ENCODE peak calls at places on chromosomes 13 and 19, in nine cellular contexts. One of them, this sample, is unnamed.

GRCh38 chr19:10206226-10206873 is 11.6 kb upstream of the DNMT1 start:
- DNase-seq in colonic mucosa: no peak
- DNase-seq in IMR-90: peak; percentile 66
- DNase-seq in neural progenitor cell: no peak
- DNase-seq in adrenal gland: peak; percentile 86
- DNase-seq in OCI-LY7: no peak
- DNase-seq in GM23338: no peak
- DNase-seq in lower lobe of right lung: peak; percentile 72
- DNase-seq in CD8-positive, alpha-beta memory T cell: no peak
- DNase-seq in this sample: no peak

GRCh38 chr19:33554821-33555220 is 33.2 kb upstream of the PEPD start:
- DNase-seq in colonic mucosa: no peak
- DNase-seq in IMR-90: no peak
- DNase-seq in neural progenitor cell: no peak
- DNase-seq in adrenal gland: no peak
- DNase-seq in OCI-LY7: no peak
- DNase-seq in GM23338: no peak
- DNase-seq in lower lobe of right lung: no peak
- DNase-seq in CD8-positive, alpha-beta memory T cell: no peak
- DNase-seq in this sample: no peak

GRCh38 chr13:25980255-25980654 is 71.6 kb downstream of the SHISA2 start:
- DNase-seq in colonic mucosa: no peak
- DNase-seq in IMR-90: peak; percentile 3
- DNase-seq in neural progenitor cell: peak; percentile 79
- DNase-seq in adrenal gland: no peak
- DNase-seq in OCI-LY7: peak; percentile 17
- DNase-seq in GM23338: peak; percentile 92
- DNase-seq in lower lobe of right lung: no peak
- DNase-seq in CD8-positive, alpha-beta memory T cell: no peak
- DNase-seq in this sample: no peak

GRCh38 chr13:112248406-112248760 is 127.8 kb upstream of the SPACA7 start:
- DNase-seq in colonic mucosa: peak; percentile 7
- DNase-seq in IMR-90: no peak
- DNase-seq in neural progenitor cell: no peak
- DNase-seq in adrenal gland: no peak
- DNase-seq in OCI-LY7: no peak
- DNase-seq in GM23338: no peak
- DNase-seq in lower lobe of right lung: no peak
- DNase-seq in CD8-positive, alpha-beta memory T cell: no peak
- DNase-seq in this sample: no peak

GRCh38 chr19:16378291-16378889 is 53.8 kb downstream of the KLF2 start:
- DNase-seq in colonic mucosa: no peak
- DNase-seq in IMR-90: no peak
- DNase-seq in neural progenitor cell: no peak
- DNase-seq in adrenal gland: no peak
- DNase-seq in OCI-LY7: no peak
- DNase-seq in GM23338: no peak
- DNase-seq in lower lobe of right lung: no peak
- DNase-seq in CD8-positive, alpha-beta memory T cell: no peak
- DNase-seq in this sample: no peak

GRCh38 chr19:44603201-44603945 is 10.0 kb upstream of the IGSF23 start:
- DNase-seq in colonic mucosa: no peak
- DNase-seq in IMR-90: peak; percentile 99
- DNase-seq in neural progenitor cell: no peak
- DNase-seq in adrenal gland: no peak
- DNase-seq in OCI-LY7: no peak
- DNase-seq in GM23338: no peak
- DNase-seq in lower lobe of right lung: no peak
- DNase-seq in CD8-positive, alpha-beta memory T cell: no peak
- DNase-seq in this sample: no peak

GRCh38 chr13:101465877-101466276 is 13.4 kb downstream of the ITGBL1 start:
- DNase-seq in colonic mucosa: no peak
- DNase-seq in IMR-90: peak; percentile 77
- DNase-seq in neural progenitor cell: no peak
- DNase-seq in adrenal gland: no peak
- DNase-seq in OCI-LY7: no peak
- DNase-seq in GM23338: no peak
- DNase-seq in lower lobe of right lung: no peak
- DNase-seq in CD8-positive, alpha-beta memory T cell: no peak
- DNase-seq in this sample: no peak

GRCh38 chr13:98478134-98479129 is 98.5 kb downstream of the STK24 start:
- DNase-seq in colonic mucosa: no peak
- DNase-seq in IMR-90: peak; percentile 36
- DNase-seq in neural progenitor cell: peak; percentile 93
- DNase-seq in adrenal gland: no peak
- DNase-seq in OCI-LY7: peak; percentile 6
- DNase-seq in GM23338: peak; percentile 74
- DNase-seq in lower lobe of right lung: no peak
- DNase-seq in CD8-positive, alpha-beta memory T cell: no peak
- DNase-seq in this sample: no peak

GRCh38 chr19:9309974-9310446 is 372 bp upstream of the ZNF699 start:
- DNase-seq in colonic mucosa: peak; percentile 95
- DNase-seq in IMR-90: peak; percentile 84
- DNase-seq in neural progenitor cell: peak; percentile 98
- DNase-seq in adrenal gland: peak; percentile 91
- DNase-seq in OCI-LY7: peak; percentile 93
- DNase-seq in GM23338: peak; percentile 99
- DNase-seq in lower lobe of right lung: peak; percentile 94
- DNase-seq in CD8-positive, alpha-beta memory T cell: peak; percentile 73
- DNase-seq in this sample: peak; percentile 69

GRCh38 chr13:100547805-100548204 is 40.8 kb downstream of the GGACT start:
- DNase-seq in colonic mucosa: no peak
- DNase-seq in IMR-90: no peak
- DNase-seq in neural progenitor cell: no peak
- DNase-seq in adrenal gland: no peak
- DNase-seq in OCI-LY7: no peak
- DNase-seq in GM23338: no peak
- DNase-seq in lower lobe of right lung: no peak
- DNase-seq in CD8-positive, alpha-beta memory T cell: no peak
- DNase-seq in this sample: no peak

GRCh38 chr13:81916471-81916870 is 1575.5 kb upstream of the SPRY2 start:
- DNase-seq in colonic mucosa: no peak
- DNase-seq in IMR-90: no peak
- DNase-seq in neural progenitor cell: no peak
- DNase-seq in adrenal gland: no peak
- DNase-seq in OCI-LY7: no peak
- DNase-seq in GM23338: no peak
- DNase-seq in lower lobe of right lung: no peak
- DNase-seq in CD8-positive, alpha-beta memory T cell: no peak
- DNase-seq in this sample: no peak

GRCh38 chr19:16062789-16063188 is 13.5 kb upstream of the TPM4 start:
- DNase-seq in colonic mucosa: peak; percentile 72
- DNase-seq in IMR-90: no peak
- DNase-seq in neural progenitor cell: peak; percentile 57
- DNase-seq in adrenal gland: peak; percentile 62
- DNase-seq in OCI-LY7: peak; percentile 68
- DNase-seq in GM23338: peak; percentile 75
- DNase-seq in lower lobe of right lung: peak; percentile 75
- DNase-seq in CD8-positive, alpha-beta memory T cell: peak; percentile 61
- DNase-seq in this sample: no peak

GRCh38 chr19:19262190-19263057 is 10.7 kb downstream of the TM6SF2 start:
- DNase-seq in colonic mucosa: no peak
- DNase-seq in IMR-90: no peak
- DNase-seq in neural progenitor cell: peak; percentile 59
- DNase-seq in adrenal gland: no peak
- DNase-seq in OCI-LY7: no peak
- DNase-seq in GM23338: peak; percentile 82
- DNase-seq in lower lobe of right lung: no peak
- DNase-seq in CD8-positive, alpha-beta memory T cell: no peak
- DNase-seq in this sample: no peak

GRCh38 chr19:49155830-49156346 is 692 bp upstream of the HRC start:
- DNase-seq in colonic mucosa: no peak
- DNase-seq in IMR-90: no peak
- DNase-seq in neural progenitor cell: peak; percentile 36
- DNase-seq in adrenal gland: no peak
- DNase-seq in OCI-LY7: no peak
- DNase-seq in GM23338: peak; percentile 37
- DNase-seq in lower lobe of right lung: no peak
- DNase-seq in CD8-positive, alpha-beta memory T cell: no peak
- DNase-seq in this sample: no peak

GRCh38 chr13:78102121-78102677 is 183.6 kb upstream of the EDNRB start:
- DNase-seq in colonic mucosa: peak; percentile 20
- DNase-seq in IMR-90: peak; percentile 52
- DNase-seq in neural progenitor cell: no peak
- DNase-seq in adrenal gland: peak; percentile 38
- DNase-seq in OCI-LY7: no peak
- DNase-seq in GM23338: no peak
- DNase-seq in lower lobe of right lung: no peak
- DNase-seq in CD8-positive, alpha-beta memory T cell: no peak
- DNase-seq in this sample: no peak

GRCh38 chr13:45473627-45474026 is 8.9 kb downstream of the COG3 start:
- DNase-seq in colonic mucosa: no peak
- DNase-seq in IMR-90: no peak
- DNase-seq in neural progenitor cell: peak; percentile 24
- DNase-seq in adrenal gland: no peak
- DNase-seq in OCI-LY7: peak; percentile 28
- DNase-seq in GM23338: peak; percentile 71
- DNase-seq in lower lobe of right lung: no peak
- DNase-seq in CD8-positive, alpha-beta memory T cell: no peak
- DNase-seq in this sample: no peak

GRCh38 chr13:39451301-39451700 is 151.7 kb downstream of the LHFPL6 start:
- DNase-seq in colonic mucosa: no peak
- DNase-seq in IMR-90: peak; percentile 16
- DNase-seq in neural progenitor cell: no peak
- DNase-seq in adrenal gland: no peak
- DNase-seq in OCI-LY7: peak; percentile 7
- DNase-seq in GM23338: no peak
- DNase-seq in lower lobe of right lung: no peak
- DNase-seq in CD8-positive, alpha-beta memory T cell: no peak
- DNase-seq in this sample: no peak

GRCh38 chr19:44718441-44719261 is 19.7 kb downstream of the CEACAM16 start:
- DNase-seq in colonic mucosa: peak; percentile 90
- DNase-seq in IMR-90: peak; percentile 56
- DNase-seq in neural progenitor cell: peak; percentile 55
- DNase-seq in adrenal gland: peak; percentile 97
- DNase-seq in OCI-LY7: no peak
- DNase-seq in GM23338: peak; percentile 95
- DNase-seq in lower lobe of right lung: peak; percentile 74
- DNase-seq in CD8-positive, alpha-beta memory T cell: no peak
- DNase-seq in this sample: no peak

GRCh38 chr19:14127929-14128509 is 8.4 kb downstream of the ASF1B start:
- DNase-seq in colonic mucosa: no peak
- DNase-seq in IMR-90: no peak
- DNase-seq in neural progenitor cell: no peak
- DNase-seq in adrenal gland: peak; percentile 79
- DNase-seq in OCI-LY7: peak; percentile 67
- DNase-seq in GM23338: no peak
- DNase-seq in lower lobe of right lung: peak; percentile 50
- DNase-seq in CD8-positive, alpha-beta memory T cell: no peak
- DNase-seq in this sample: no peak

GRCh38 chr19:35266904-35267817 is 1.6 kb upstream of the USF2 start:
- DNase-seq in colonic mucosa: peak; percentile 49
- DNase-seq in IMR-90: peak; percentile 10
- DNase-seq in neural progenitor cell: peak; percentile 49
- DNase-seq in adrenal gland: peak; percentile 68
- DNase-seq in OCI-LY7: peak; percentile 58
- DNase-seq in GM23338: peak; percentile 63
- DNase-seq in lower lobe of right lung: peak; percentile 74
- DNase-seq in CD8-positive, alpha-beta memory T cell: peak; percentile 20
- DNase-seq in this sample: no peak

GRCh38 chr19:44755219-44755618 is 6.7 kb downstream of the BCL3 start:
- DNase-seq in colonic mucosa: no peak
- DNase-seq in IMR-90: no peak
- DNase-seq in neural progenitor cell: no peak
- DNase-seq in adrenal gland: no peak
- DNase-seq in OCI-LY7: no peak
- DNase-seq in GM23338: no peak
- DNase-seq in lower lobe of right lung: no peak
- DNase-seq in CD8-positive, alpha-beta memory T cell: no peak
- DNase-seq in this sample: no peak

GRCh38 chr19:32809754-32810153 is 59.8 kb downstream of the SLC7A9 start:
- DNase-seq in colonic mucosa: no peak
- DNase-seq in IMR-90: no peak
- DNase-seq in neural progenitor cell: no peak
- DNase-seq in adrenal gland: no peak
- DNase-seq in OCI-LY7: no peak
- DNase-seq in GM23338: no peak
- DNase-seq in lower lobe of right lung: no peak
- DNase-seq in CD8-positive, alpha-beta memory T cell: no peak
- DNase-seq in this sample: no peak

GRCh38 chr13:33169273-33169980 is 116.1 kb downstream of the STARD13 start:
- DNase-seq in colonic mucosa: no peak
- DNase-seq in IMR-90: peak; percentile 93
- DNase-seq in neural progenitor cell: no peak
- DNase-seq in adrenal gland: no peak
- DNase-seq in OCI-LY7: no peak
- DNase-seq in GM23338: no peak
- DNase-seq in lower lobe of right lung: no peak
- DNase-seq in CD8-positive, alpha-beta memory T cell: no peak
- DNase-seq in this sample: no peak

GRCh38 chr19:56106993-56107392 is 14.1 kb downstream of the ZNF787 start:
- DNase-seq in colonic mucosa: no peak
- DNase-seq in IMR-90: no peak
- DNase-seq in neural progenitor cell: no peak
- DNase-seq in adrenal gland: no peak
- DNase-seq in OCI-LY7: no peak
- DNase-seq in GM23338: no peak
- DNase-seq in lower lobe of right lung: no peak
- DNase-seq in CD8-positive, alpha-beta memory T cell: no peak
- DNase-seq in this sample: no peak
- H3K4me1 ChIP-seq in colonic mucosa: peaks cover 43% of the 10 kb centered on the region
- H3K4me1 ChIP-seq in IMR-90: peaks cover 27% of the 10 kb centered on the region
- H3K4me1 ChIP-seq in neural progenitor cell: peaks cover 29% of the 10 kb centered on the region
- H3K4me1 ChIP-seq in adrenal gland: peaks cover 66% of the 10 kb centered on the region
- H3K4me1 ChIP-seq in OCI-LY7: peaks cover 18% of the 10 kb centered on the region
- H3K4me1 ChIP-seq in GM23338: peaks cover 46% of the 10 kb centered on the region
- H3K4me1 ChIP-seq in lower lobe of right lung: peaks cover 59% of the 10 kb centered on the region
- H3K4me1 ChIP-seq in CD8-positive, alpha-beta memory T cell: peaks cover 16% of the 10 kb centered on the region
- H3K4me1 ChIP-seq in this sample: peaks cover 87% of the 10 kb centered on the region

GRCh38 chr19:6457958-6458694 is 1.5 kb downstream of the SLC25A23 start:
- DNase-seq in colonic mucosa: no peak
- DNase-seq in IMR-90: no peak
- DNase-seq in neural progenitor cell: no peak
- DNase-seq in adrenal gland: no peak
- DNase-seq in OCI-LY7: peak; percentile 58
- DNase-seq in GM23338: no peak
- DNase-seq in lower lobe of right lung: no peak
- DNase-seq in CD8-positive, alpha-beta memory T cell: no peak
- DNase-seq in this sample: no peak
- H3K4me3 ChIP-seq in colonic mucosa: peak overlapping the region; percentile 86
- H3K4me3 ChIP-seq in IMR-90: no peak overlapping the region
- H3K4me3 ChIP-seq in neural progenitor cell: peak overlapping the region; percentile 76
- H3K4me3 ChIP-seq in adrenal gland: no peak overlapping the region
- H3K4me3 ChIP-seq in OCI-LY7: peak overlapping the region; percentile 89
- H3K4me3 ChIP-seq in GM23338: peak overlapping the region; percentile 59
- H3K4me3 ChIP-seq in lower lobe of right lung: no peak overlapping the region
- H3K4me3 ChIP-seq in CD8-positive, alpha-beta memory T cell: no peak overlapping the region
- H3K4me3 ChIP-seq in this sample: peak overlapping the region; percentile 71

GRCh38 chr13:41609828-41610227 is 152.5 kb downstream of the RGCC start:
- DNase-seq in colonic mucosa: no peak
- DNase-seq in IMR-90: no peak
- DNase-seq in neural progenitor cell: no peak
- DNase-seq in adrenal gland: no peak
- DNase-seq in OCI-LY7: no peak
- DNase-seq in GM23338: no peak
- DNase-seq in lower lobe of right lung: no peak
- DNase-seq in CD8-positive, alpha-beta memory T cell: no peak
- DNase-seq in this sample: no peak
- H3K4me1 ChIP-seq in colonic mucosa: no peaks in the 10 kb centered on the region
- H3K4me1 ChIP-seq in IMR-90: peaks cover 33% of the 10 kb centered on the region
- H3K4me1 ChIP-seq in neural progenitor cell: peaks cover 5% of the 10 kb centered on the region
- H3K4me1 ChIP-seq in adrenal gland: peaks cover 13% of the 10 kb centered on the region
- H3K4me1 ChIP-seq in OCI-LY7: no peaks in the 10 kb centered on the region
- H3K4me1 ChIP-seq in GM23338: no peaks in the 10 kb centered on the region
- H3K4me1 ChIP-seq in lower lobe of right lung: peaks cover 33% of the 10 kb centered on the region
- H3K4me1 ChIP-seq in CD8-positive, alpha-beta memory T cell: no peaks in the 10 kb centered on the region
- H3K4me1 ChIP-seq in this sample: peaks cover 8% of the 10 kb centered on the region

GRCh38 chr19:2854849-2855248 is 12.3 kb upstream of the ZNF556 start:
- DNase-seq in colonic mucosa: no peak
- DNase-seq in IMR-90: no peak
- DNase-seq in neural progenitor cell: no peak
- DNase-seq in adrenal gland: no peak
- DNase-seq in OCI-LY7: no peak
- DNase-seq in GM23338: no peak
- DNase-seq in lower lobe of right lung: no peak
- DNase-seq in CD8-positive, alpha-beta memory T cell: no peak
- DNase-seq in this sample: no peak
- H3K4me3 ChIP-seq in colonic mucosa: no peak overlapping the region
- H3K4me3 ChIP-seq in IMR-90: no peak overlapping the region
- H3K4me3 ChIP-seq in neural progenitor cell: no peak overlapping the region
- H3K4me3 ChIP-seq in adrenal gland: no peak overlapping the region
- H3K4me3 ChIP-seq in OCI-LY7: no peak overlapping the region
- H3K4me3 ChIP-seq in GM23338: no peak overlapping the region
- H3K4me3 ChIP-seq in lower lobe of right lung: no peak overlapping the region
- H3K4me3 ChIP-seq in CD8-positive, alpha-beta memory T cell: no peak overlapping the region
- H3K4me3 ChIP-seq in this sample: no peak overlapping the region